ENCODE peak calls at places on chromosomes 1 and 21, in five cellular contexts. O is hepatocyte; Y is activated CD4-positive, alpha-beta T cell treated with anti-CD3 and anti-CD28 coated beads for 48 hours; V is activated naive CD4-positive, alpha-beta T cell treated with anti-CD3 and anti-CD28 coated beads, Interleukin-2, amount 10 ng/mL, durations not matched to agents 7 days and 5 days; D is NCI-H1694. H is an unnamed sample.

GRCh38 chr1:41353744-41354143 is 7.5 kb upstream of the FOXO6 start:
- DNase-seq in O (no peak), Y (no peak), V (no peak), D (no peak), H (no peak)

GRCh38 chr1:935751-936231 is 12.1 kb downstream of the SAMD11 start:
- DNase-seq in O (peak), Y (no peak), V (no peak), D (peak), H (no peak)

GRCh38 chr1:155128755-155129473 is 1.2 kb downstream of the EFNA1 start:
- DNase-seq in O (peak), Y (no peak), V (no peak), D (no peak), H (peak)

GRCh38 chr1:165144757-165145397 is 211.6 kb downstream of the LMX1A start:
- DNase-seq in O (peak), Y (peak), V (peak), D (peak), H (peak)

GRCh38 chr1:88741413-88741812 is 57.3 kb downstream of the PKN2 start:
- DNase-seq in O (no peak), Y (no peak), V (no peak), D (no peak), H (no peak)

GRCh38 chr21:42760361-42760970 is 107.0 kb downstream of the PDE9A start:
- DNase-seq in O (no peak), Y (no peak), V (no peak), D (peak), H (no peak)

GRCh38 chr1:218557731-218558130 is 212.6 kb downstream of the TGFB2 start:
- DNase-seq in O (peak), Y (no peak), V (no peak), D (no peak), H (no peak)

GRCh38 chr1:90834354-90835171 is 117.5 kb upstream of the BARHL2 start:
- DNase-seq in O (no peak), Y (peak), V (no peak), D (peak), H (no peak)

GRCh38 chr21:37821791-37822450 is 94.3 kb downstream of the KCNJ6 start:
- DNase-seq in O (no peak), Y (no peak), V (no peak), D (no peak), H (no peak)

GRCh38 chr1:167790117-167790516 is 68.3 kb downstream of the MPZL1 start:
- DNase-seq in O (no peak), Y (no peak), V (no peak), D (no peak), H (no peak)

H was measured in A172.